ENCODE peak calls at places on chromosomes 13 and 19, in six cellular contexts. One of them, this sample, is unnamed.

GRCh38 chr19:21474671-21475181 is 30.7 kb upstream of the ZNF429 start:
- DNase-seq in A549: no peak
- DNase-seq in heart right ventricle: peak
- DNase-seq in ELR: no peak
- DNase-seq in effector memory CD4-positive, alpha-beta T cell: peak
- DNase-seq in left cardiac atrium: peak
- DNase-seq in this sample: no peak

GRCh38 chr19:17089238-17089637 is 13.7 kb downstream of the MYO9B start:
- DNase-seq in effector memory CD4-positive, alpha-beta T cell: no peak
- DNase-seq in heart right ventricle: no peak
- DNase-seq in ELR: peak
- DNase-seq in A549: no peak
- DNase-seq in left cardiac atrium: no peak
- DNase-seq in this sample: no peak

GRCh38 chr19:45423033-45423588 is 606 bp downstream of the ERCC1 start:
- DNase-seq in heart right ventricle: no peak
- DNase-seq in effector memory CD4-positive, alpha-beta T cell: no peak
- DNase-seq in ELR: no peak
- DNase-seq in left cardiac atrium: no peak
- DNase-seq in A549: peak
- DNase-seq in this sample: no peak

GRCh38 chr13:26051231-26052135 is at the start of gene SHISA2:
- DNase-seq in A549: no peak
- DNase-seq in ELR: peak
- DNase-seq in heart right ventricle: peak
- DNase-seq in left cardiac atrium: peak
- DNase-seq in effector memory CD4-positive, alpha-beta T cell: no peak
- DNase-seq in this sample: no peak

GRCh38 chr13:105732946-105733529 is 802.4 kb downstream of the EFNB2 start:
- DNase-seq in heart right ventricle: no peak
- DNase-seq in A549: no peak
- DNase-seq in effector memory CD4-positive, alpha-beta T cell: no peak
- DNase-seq in left cardiac atrium: no peak
- DNase-seq in ELR: no peak
- DNase-seq in this sample: no peak

GRCh38 chr19:50266041-50266440 is 62.6 kb downstream of the MYH14 start:
- DNase-seq in left cardiac atrium: no peak
- DNase-seq in heart right ventricle: no peak
- DNase-seq in ELR: no peak
- DNase-seq in effector memory CD4-positive, alpha-beta T cell: no peak
- DNase-seq in A549: no peak
- DNase-seq in this sample: no peak

GRCh38 chr13:47858042-47858677 is 142.9 kb downstream of the SUCLA2 start:
- DNase-seq in effector memory CD4-positive, alpha-beta T cell: no peak
- DNase-seq in ELR: no peak
- DNase-seq in A549: no peak
- DNase-seq in heart right ventricle: no peak
- DNase-seq in left cardiac atrium: no peak
- DNase-seq in this sample: no peak

GRCh38 chr19:31938675-31939074 is 406.7 kb upstream of the ZNF507 start:
- DNase-seq in left cardiac atrium: no peak
- DNase-seq in heart right ventricle: no peak
- DNase-seq in A549: no peak
- DNase-seq in effector memory CD4-positive, alpha-beta T cell: no peak
- DNase-seq in ELR: no peak
- DNase-seq in this sample: no peak

GRCh38 chr19:19053508-19054314 is 10.1 kb upstream of the SLC25A42 start:
- DNase-seq in heart right ventricle: peak
- DNase-seq in A549: peak
- DNase-seq in left cardiac atrium: peak
- DNase-seq in ELR: peak
- DNase-seq in effector memory CD4-positive, alpha-beta T cell: peak
- DNase-seq in this sample: no peak

GRCh38 chr13:43303040-43303729 is 279.8 kb downstream of the DNAJC15 start:
- DNase-seq in heart right ventricle: peak
- DNase-seq in effector memory CD4-positive, alpha-beta T cell: no peak
- DNase-seq in left cardiac atrium: peak
- DNase-seq in A549: no peak
- DNase-seq in ELR: peak
- DNase-seq in this sample: peak

GRCh38 chr19:3162418-3163229 is 15.9 kb upstream of the S1PR4 start:
- DNase-seq in left cardiac atrium: no peak
- DNase-seq in ELR: peak
- DNase-seq in heart right ventricle: no peak
- DNase-seq in A549: peak
- DNase-seq in effector memory CD4-positive, alpha-beta T cell: no peak
- DNase-seq in this sample: no peak

GRCh38 chr19:29371766-29372415 is 153.9 kb upstream of the VSTM2B start:
- DNase-seq in ELR: no peak
- DNase-seq in A549: no peak
- DNase-seq in heart right ventricle: no peak
- DNase-seq in left cardiac atrium: no peak
- DNase-seq in effector memory CD4-positive, alpha-beta T cell: no peak
- DNase-seq in this sample: no peak

GRCh38 chr13:50353651-50354415 is 338.6 kb downstream of the KCNRG start:
- DNase-seq in heart right ventricle: no peak
- DNase-seq in A549: no peak
- DNase-seq in left cardiac atrium: no peak
- DNase-seq in ELR: peak
- DNase-seq in effector memory CD4-positive, alpha-beta T cell: no peak
- DNase-seq in this sample: no peak

GRCh38 chr13:41150058-41150457 is 17.5 kb upstream of the KBTBD6 start:
- DNase-seq in ELR: no peak
- DNase-seq in A549: no peak
- DNase-seq in effector memory CD4-positive, alpha-beta T cell: no peak
- DNase-seq in left cardiac atrium: no peak
- DNase-seq in heart right ventricle: no peak
- DNase-seq in this sample: no peak

GRCh38 chr13:65217459-65217858 is 2012.7 kb downstream of the PCDH9 start:
- DNase-seq in left cardiac atrium: no peak
- DNase-seq in ELR: no peak
- DNase-seq in heart right ventricle: no peak
- DNase-seq in A549: no peak
- DNase-seq in effector memory CD4-positive, alpha-beta T cell: no peak
- DNase-seq in this sample: no peak

GRCh38 chr13:23688336-23688735 is 118.1 kb downstream of the TNFRSF19 start:
- DNase-seq in A549: no peak
- DNase-seq in heart right ventricle: no peak
- DNase-seq in left cardiac atrium: no peak
- DNase-seq in ELR: peak
- DNase-seq in effector memory CD4-positive, alpha-beta T cell: no peak
- DNase-seq in this sample: no peak

GRCh38 chr13:62293081-62293480 is 877.4 kb upstream of the PCDH20 start:
- DNase-seq in heart right ventricle: no peak
- DNase-seq in effector memory CD4-positive, alpha-beta T cell: no peak
- DNase-seq in left cardiac atrium: no peak
- DNase-seq in ELR: peak
- DNase-seq in A549: no peak
- DNase-seq in this sample: no peak

This sample was measured in HAP-1.